ENCODE peak calls at places on chromosomes 7 and 10, in eight cellular contexts. One of them, this sample, is unnamed.

GRCh38 chr7:33928986-33929385 is 23.6 kb downstream of the BMPER start:
- DNase-seq in HCT116: no peak
- DNase-seq in SK-N-SH: no peak
- DNase-seq in spleen: no peak
- DNase-seq in HL-60: no peak
- DNase-seq in transverse colon: no peak
- DNase-seq in breast epithelium: no peak
- DNase-seq in endothelial cell of umbilical vein: no peak
- DNase-seq in this sample: peak

GRCh38 chr10:128843972-128844371 is 623.1 kb upstream of the MGMT start:
- DNase-seq in breast epithelium: no peak
- DNase-seq in spleen: no peak
- DNase-seq in endothelial cell of umbilical vein: no peak
- DNase-seq in SK-N-SH: no peak
- DNase-seq in transverse colon: no peak
- DNase-seq in HL-60: no peak
- DNase-seq in HCT116: peak
- DNase-seq in this sample: no peak

GRCh38 chr10:68560916-68561691 is 967 bp downstream of the TET1 start:
- DNase-seq in HL-60: no peak
- DNase-seq in spleen: no peak
- DNase-seq in breast epithelium: no peak
- DNase-seq in endothelial cell of umbilical vein: no peak
- DNase-seq in transverse colon: peak
- DNase-seq in SK-N-SH: peak
- DNase-seq in HCT116: no peak
- DNase-seq in this sample: no peak

GRCh38 chr7:103832438-103832837 is 157.0 kb downstream of the RELN start:
- DNase-seq in endothelial cell of umbilical vein: no peak
- DNase-seq in breast epithelium: no peak
- DNase-seq in spleen: no peak
- DNase-seq in SK-N-SH: no peak
- DNase-seq in HL-60: no peak
- DNase-seq in HCT116: no peak
- DNase-seq in transverse colon: no peak
- DNase-seq in this sample: no peak

GRCh38 chr10:69344591-69345244 is 66.4 kb downstream of the HK1 start:
- DNase-seq in HCT116: no peak
- DNase-seq in HL-60: no peak
- DNase-seq in endothelial cell of umbilical vein: no peak
- DNase-seq in breast epithelium: no peak
- DNase-seq in transverse colon: no peak
- DNase-seq in SK-N-SH: no peak
- DNase-seq in spleen: peak
- DNase-seq in this sample: no peak

GRCh38 chr7:151177310-151177709 is 9.7 kb downstream of the ASB10 start:
- DNase-seq in HCT116: no peak
- DNase-seq in transverse colon: no peak
- DNase-seq in spleen: no peak
- DNase-seq in SK-N-SH: peak
- DNase-seq in breast epithelium: no peak
- DNase-seq in HL-60: no peak
- DNase-seq in endothelial cell of umbilical vein: no peak
- DNase-seq in this sample: no peak

GRCh38 chr7:36291387-36292316 is 98.0 kb upstream of the ANLN start:
- DNase-seq in breast epithelium: peak
- DNase-seq in HCT116: peak
- DNase-seq in transverse colon: peak
- DNase-seq in SK-N-SH: peak
- DNase-seq in HL-60: peak
- DNase-seq in spleen: peak
- DNase-seq in endothelial cell of umbilical vein: peak
- DNase-seq in this sample: no peak

GRCh38 chr7:79293655-79294142 is 159.8 kb downstream of the MAGI2 start:
- DNase-seq in spleen: no peak
- DNase-seq in endothelial cell of umbilical vein: no peak
- DNase-seq in HL-60: no peak
- DNase-seq in HCT116: no peak
- DNase-seq in transverse colon: peak
- DNase-seq in breast epithelium: peak
- DNase-seq in SK-N-SH: no peak
- DNase-seq in this sample: peak

GRCh38 chr7:44390701-44391100 is 65.3 kb upstream of the CAMK2B start:
- DNase-seq in spleen: no peak
- DNase-seq in endothelial cell of umbilical vein: no peak
- DNase-seq in SK-N-SH: no peak
- DNase-seq in HL-60: no peak
- DNase-seq in HCT116: no peak
- DNase-seq in transverse colon: no peak
- DNase-seq in breast epithelium: no peak
- DNase-seq in this sample: no peak

GRCh38 chr10:68594405-68594804 is 34.3 kb downstream of the TET1 start:
- DNase-seq in endothelial cell of umbilical vein: no peak
- DNase-seq in transverse colon: no peak
- DNase-seq in spleen: no peak
- DNase-seq in HCT116: peak
- DNase-seq in breast epithelium: no peak
- DNase-seq in SK-N-SH: no peak
- DNase-seq in HL-60: no peak
- DNase-seq in this sample: no peak

GRCh38 chr7:77699056-77699455 is 2.8 kb downstream of the RSBN1L start:
- DNase-seq in transverse colon: no peak
- DNase-seq in spleen: no peak
- DNase-seq in SK-N-SH: peak
- DNase-seq in endothelial cell of umbilical vein: peak
- DNase-seq in HCT116: no peak
- DNase-seq in breast epithelium: no peak
- DNase-seq in HL-60: no peak
- DNase-seq in this sample: no peak

GRCh38 chr10:44975487-44976331 is 2.9 kb downstream of the DEPP1 start:
- DNase-seq in HL-60: peak
- DNase-seq in spleen: peak
- DNase-seq in transverse colon: peak
- DNase-seq in breast epithelium: no peak
- DNase-seq in SK-N-SH: no peak
- DNase-seq in HCT116: peak
- DNase-seq in endothelial cell of umbilical vein: peak
- DNase-seq in this sample: no peak

GRCh38 chr7:66505531-66506451 is 122.9 kb upstream of the KCTD7 start:
- DNase-seq in HCT116: no peak
- DNase-seq in endothelial cell of umbilical vein: peak
- DNase-seq in SK-N-SH: no peak
- DNase-seq in spleen: peak
- DNase-seq in HL-60: no peak
- DNase-seq in breast epithelium: no peak
- DNase-seq in transverse colon: no peak
- DNase-seq in this sample: no peak

GRCh38 chr10:26368463-26368862 is 69.7 kb upstream of the APBB1IP start:
- DNase-seq in HCT116: no peak
- DNase-seq in spleen: no peak
- DNase-seq in HL-60: no peak
- DNase-seq in endothelial cell of umbilical vein: no peak
- DNase-seq in transverse colon: no peak
- DNase-seq in breast epithelium: no peak
- DNase-seq in SK-N-SH: no peak
- DNase-seq in this sample: no peak

GRCh38 chr7:44377681-44378421 is 52.5 kb upstream of the CAMK2B start:
- DNase-seq in HCT116: no peak
- DNase-seq in spleen: peak
- DNase-seq in endothelial cell of umbilical vein: no peak
- DNase-seq in transverse colon: no peak
- DNase-seq in SK-N-SH: peak
- DNase-seq in breast epithelium: no peak
- DNase-seq in HL-60: no peak
- DNase-seq in this sample: no peak

GRCh38 chr10:71209324-71210030 is 2.9 kb upstream of the UNC5B start:
- DNase-seq in breast epithelium: no peak
- DNase-seq in spleen: peak
- DNase-seq in transverse colon: no peak
- DNase-seq in endothelial cell of umbilical vein: no peak
- DNase-seq in SK-N-SH: no peak
- DNase-seq in HL-60: no peak
- DNase-seq in HCT116: no peak
- DNase-seq in this sample: no peak

DNA sequence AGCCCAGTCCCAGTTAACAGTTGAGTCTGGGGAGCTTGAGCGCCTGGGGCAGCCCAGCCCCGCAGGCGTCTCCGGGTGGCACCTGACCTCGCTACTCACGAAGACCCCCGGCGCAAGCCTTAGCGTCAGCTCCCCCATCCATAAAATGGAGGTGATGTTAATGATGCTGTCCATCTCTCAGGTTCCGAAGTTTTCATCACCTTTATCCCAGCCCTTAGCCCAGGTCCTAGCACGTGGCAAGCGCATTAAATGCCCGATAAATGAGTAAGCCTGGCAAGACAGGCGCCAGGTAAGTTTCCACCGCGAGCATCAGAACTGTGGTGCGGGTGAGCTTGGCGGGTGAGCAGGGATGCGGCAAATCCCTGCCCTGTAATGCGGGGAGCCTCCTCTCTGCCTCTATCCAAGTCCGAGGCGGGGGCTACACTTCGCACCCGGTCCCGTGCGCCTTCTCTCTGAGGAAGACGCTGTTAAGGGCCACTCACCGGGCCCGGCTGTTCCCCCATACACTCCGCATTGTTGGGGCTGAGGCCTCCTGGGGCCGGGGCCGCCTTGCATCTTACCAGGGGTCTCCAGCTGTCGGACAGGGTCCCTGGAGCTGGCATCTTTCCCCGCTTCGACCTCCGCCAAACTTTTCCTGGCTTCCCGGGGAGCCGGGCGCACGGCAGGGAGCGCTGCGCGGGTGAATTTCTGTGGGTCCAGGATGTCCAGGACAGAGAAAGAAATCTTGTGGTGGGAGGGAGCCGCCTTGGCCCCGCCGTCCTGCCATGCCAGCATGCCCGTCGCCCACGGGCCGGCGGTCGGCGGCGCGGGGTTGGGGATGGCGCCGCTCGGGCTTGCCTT is 445 bp downstream of the NKX1-2 start:
- DNase-seq in HL-60: no peak
- DNase-seq in transverse colon: no peak
- DNase-seq in SK-N-SH: peak
- DNase-seq in breast epithelium: no peak
- DNase-seq in HCT116: no peak
- DNase-seq in endothelial cell of umbilical vein: no peak
- DNase-seq in spleen: no peak
- DNase-seq in this sample: no peak
- TF ChIP-seq POLR2AphosphoS5 in HL-60: no peak
- TF ChIP-seq POLR2AphosphoS5 in transverse colon: no peak
- TF ChIP-seq POLR2AphosphoS5 in SK-N-SH: no peak
- TF ChIP-seq POLR2AphosphoS5 in breast epithelium: no peak
- TF ChIP-seq POLR2AphosphoS5 in HCT116: no peak
- TF ChIP-seq POLR2AphosphoS5 in endothelial cell of umbilical vein: no peak
- TF ChIP-seq POLR2AphosphoS5 in spleen: no peak
- TF ChIP-seq POLR2AphosphoS5 in this sample: no peak

DNA sequence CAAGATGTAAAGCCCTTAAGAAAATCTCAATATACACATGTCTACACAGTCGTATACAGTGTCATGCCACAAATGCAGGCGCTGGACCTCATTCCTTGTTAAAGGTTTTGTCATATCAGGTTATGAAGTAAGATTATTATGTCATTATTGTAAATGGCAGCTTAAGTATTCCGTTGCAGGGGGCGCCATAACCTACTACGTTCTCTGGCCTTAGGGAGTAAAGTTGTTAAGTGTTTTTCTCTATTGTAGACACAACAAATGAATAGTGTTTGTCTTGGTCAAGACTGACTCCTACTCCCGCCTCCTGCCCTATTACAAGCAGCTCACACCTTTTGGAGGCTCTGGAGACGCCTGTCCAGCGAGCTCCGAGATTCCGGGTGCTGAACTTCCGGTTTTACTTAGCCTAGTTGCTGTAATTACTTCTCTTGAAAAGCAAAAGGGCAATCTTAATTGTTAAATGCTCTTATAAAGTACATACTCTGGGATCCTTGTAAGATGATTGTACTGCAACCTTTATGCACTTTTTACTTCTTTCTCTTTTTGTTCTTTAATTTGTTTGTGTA is 984 bp downstream of the GATAD1 start:
- DNase-seq in HL-60: peak
- DNase-seq in endothelial cell of umbilical vein: peak
- DNase-seq in spleen: peak
- DNase-seq in breast epithelium: no peak
- DNase-seq in HCT116: peak
- DNase-seq in SK-N-SH: peak
- DNase-seq in transverse colon: peak
- DNase-seq in this sample: peak
- TF ChIP-seq POLR2AphosphoS5 in HL-60: no peak
- TF ChIP-seq POLR2AphosphoS5 in endothelial cell of umbilical vein: no peak
- TF ChIP-seq POLR2AphosphoS5 in spleen: no peak
- TF ChIP-seq POLR2AphosphoS5 in breast epithelium: no peak
- TF ChIP-seq POLR2AphosphoS5 in HCT116: peak
- TF ChIP-seq POLR2AphosphoS5 in SK-N-SH: peak
- TF ChIP-seq POLR2AphosphoS5 in transverse colon: no peak
- TF ChIP-seq POLR2AphosphoS5 in this sample: no peak

GRCh38 chr7:133931053-133931452 is 196.1 kb upstream of the LRGUK start:
- DNase-seq in SK-N-SH: no peak
- DNase-seq in HL-60: no peak
- DNase-seq in endothelial cell of umbilical vein: peak
- DNase-seq in transverse colon: no peak
- DNase-seq in breast epithelium: no peak
- DNase-seq in spleen: no peak
- DNase-seq in HCT116: peak
- DNase-seq in this sample: no peak

GRCh38 chr7:133934974-133935330 is 192.2 kb upstream of the LRGUK start:
- DNase-seq in SK-N-SH: no peak
- DNase-seq in HL-60: no peak
- DNase-seq in endothelial cell of umbilical vein: no peak
- DNase-seq in transverse colon: no peak
- DNase-seq in spleen: no peak
- DNase-seq in HCT116: no peak
- DNase-seq in breast epithelium: no peak
- DNase-seq in this sample: no peak

GRCh38 chr7:133936074-133936473 is 191.1 kb upstream of the LRGUK start:
- DNase-seq in endothelial cell of umbilical vein: peak
- DNase-seq in spleen: no peak
- DNase-seq in breast epithelium: no peak
- DNase-seq in HL-60: no peak
- DNase-seq in SK-N-SH: no peak
- DNase-seq in transverse colon: no peak
- DNase-seq in HCT116: no peak
- DNase-seq in this sample: no peak

GRCh38 chr7:133932591-133932990 is 194.5 kb upstream of the LRGUK start:
- DNase-seq in breast epithelium: no peak
- DNase-seq in HCT116: no peak
- DNase-seq in HL-60: no peak
- DNase-seq in SK-N-SH: peak
- DNase-seq in spleen: no peak
- DNase-seq in endothelial cell of umbilical vein: no peak
- DNase-seq in transverse colon: no peak
- DNase-seq in this sample: no peak

GRCh38 chr7:133934262-133934973 is 192.7 kb upstream of the LRGUK start:
- DNase-seq in transverse colon: no peak
- DNase-seq in breast epithelium: no peak
- DNase-seq in HL-60: no peak
- DNase-seq in endothelial cell of umbilical vein: no peak
- DNase-seq in spleen: no peak
- DNase-seq in SK-N-SH: no peak
- DNase-seq in HCT116: no peak
- DNase-seq in this sample: no peak
- TF ChIP-seq POLR2AphosphoS5 in transverse colon: no peak
- TF ChIP-seq POLR2AphosphoS5 in breast epithelium: no peak
- TF ChIP-seq POLR2AphosphoS5 in HL-60: no peak
- TF ChIP-seq POLR2AphosphoS5 in endothelial cell of umbilical vein: no peak
- TF ChIP-seq POLR2AphosphoS5 in spleen: no peak
- TF ChIP-seq POLR2AphosphoS5 in SK-N-SH: no peak
- TF ChIP-seq POLR2AphosphoS5 in HCT116: no peak
- TF ChIP-seq POLR2AphosphoS5 in this sample: no peak

GRCh38 chr7:5528815-5529442 is 105.3 kb upstream of the TNRC18 start:
- DNase-seq in transverse colon: no peak
- DNase-seq in HL-60: no peak
- DNase-seq in spleen: no peak
- DNase-seq in SK-N-SH: no peak
- DNase-seq in breast epithelium: no peak
- DNase-seq in endothelial cell of umbilical vein: peak
- DNase-seq in HCT116: no peak
- DNase-seq in this sample: no peak
- TF ChIP-seq POLR2AphosphoS5 in transverse colon: no peak
- TF ChIP-seq POLR2AphosphoS5 in HL-60: no peak
- TF ChIP-seq POLR2AphosphoS5 in spleen: no peak
- TF ChIP-seq POLR2AphosphoS5 in SK-N-SH: peak
- TF ChIP-seq POLR2AphosphoS5 in breast epithelium: no peak
- TF ChIP-seq POLR2AphosphoS5 in endothelial cell of umbilical vein: no peak
- TF ChIP-seq POLR2AphosphoS5 in HCT116: no peak
- TF ChIP-seq POLR2AphosphoS5 in this sample: no peak

This sample was measured in upper lobe of left lung.